ENCODE peak calls at places on chromosomes 13 and 19, in ten cellular contexts. M is left ventricle myocardium inferior, E is lung, B is neural progenitor cell, G is fibroblast of lung, S is left lung, D is colonic mucosa, X is GM23248, K is hepatocyte, O is IMR-90. U is an unnamed sample. For H3K4me1, the result is how much of the 10 kb centered on the place peaks cover.

GRCh38 chr13:36839281-36839680 is 20.3 kb downstream of the RFXAP start:
- DNase-seq in M (no peak), E (no peak), B (no peak), G (no peak), S (no peak), D (no peak), X (no peak), K (no peak), O (no peak), U (no peak)

GRCh38 chr13:111521030-111521429 is 200.6 kb downstream of the TEX29 start:
- DNase-seq in M (no peak), E (no peak), B (no peak), G (no peak), S (peak), D (no peak), X (no peak), K (no peak), O (no peak), U (no peak)

GRCh38 chr19:49614096-49614857 is 23.3 kb downstream of the PRR12 start:
- DNase-seq in M (no peak), E (no peak), B (no peak), G (peak), S (peak), D (no peak), X (peak), K (no peak), O (peak), U (no peak)

GRCh38 chr19:6501740-6502648 is at the start of gene TUBB4A:
- DNase-seq in M (peak), E (no peak), B (peak), G (no peak), S (no peak), D (no peak), X (no peak), K (peak), O (no peak), U (peak)

GRCh38 chr19:41808663-41809566 is 12.5 kb downstream of the CEACAM3 start:
- DNase-seq in M (peak), E (peak), B (no peak), G (no peak), S (peak), D (no peak), X (no peak), K (no peak), O (no peak), U (no peak)

GRCh38 chr19:58579473-58580142 is 6.5 kb upstream of the MZF1 start:
- DNase-seq in M (no peak), E (no peak), B (no peak), G (no peak), S (no peak), D (no peak), X (no peak), K (no peak), O (no peak), U (no peak)

GRCh38 chr19:43524922-43525835 is 1.8 kb downstream of the ETHE1 start:
- DNase-seq in M (peak), E (peak), B (peak), G (peak), S (peak), D (peak), X (peak), K (peak), O (peak), U (no peak)

GRCh38 chr19:5038631-5039271 is 69.8 kb downstream of the KDM4B start:
- DNase-seq in M (no peak), E (no peak), B (peak), G (peak), S (no peak), D (no peak), X (peak), K (no peak), O (peak), U (no peak)

GRCh38 chr19:4057913-4058695 is 8.6 kb downstream of the ZBTB7A start:
- DNase-seq in M (peak), E (peak), B (no peak), G (peak), S (peak), D (peak), X (peak), K (peak), O (peak), U (peak)

GRCh38 chr13:35848316-35848715 is 282.9 kb downstream of the DCLK1 start:
- DNase-seq in M (no peak), E (no peak), B (no peak), G (no peak), S (no peak), D (no peak), X (no peak), K (peak), O (no peak), U (no peak)

GRCh38 chr13:30143671-30144400 is 163.5 kb downstream of the KATNAL1 start:
- DNase-seq in M (no peak), E (no peak), B (no peak), G (peak), S (no peak), D (no peak), X (peak), K (peak), O (peak), U (no peak)

GRCh38 chr19:34173145-34173956 is 1.0 kb downstream of the LSM14A start:
- DNase-seq in M (no peak), E (peak), B (peak), G (peak), S (no peak), D (peak), X (peak), K (peak), O (peak), U (peak)

GRCh38 chr19:47107201-47107952 is 6.2 kb downstream of the ZC3H4 start:
- DNase-seq in M (no peak), E (no peak), B (no peak), G (peak), S (no peak), D (peak), X (peak), K (peak), O (peak), U (peak)

GRCh38 chr19:19459707-19460251 is 54.3 kb downstream of the GATAD2A start:
- DNase-seq in M (peak), E (no peak), B (no peak), G (peak), S (peak), D (no peak), X (peak), K (no peak), O (peak), U (no peak)

GRCh38 chr19:5099822-5100221 is 130.9 kb downstream of the KDM4B start:
- DNase-seq in M (no peak), E (no peak), B (no peak), G (peak), S (no peak), D (no peak), X (no peak), K (no peak), O (no peak), U (no peak)

GRCh38 chr13:48253849-48254248 is 20.8 kb downstream of the ITM2B start:
- DNase-seq in M (no peak), E (no peak), B (no peak), G (peak), S (no peak), D (no peak), X (no peak), K (no peak), O (no peak), U (no peak)

GRCh38 chr13:20497376-20497775 is 28.3 kb downstream of the CRYL1 start:
- DNase-seq in M (no peak), E (no peak), B (no peak), G (no peak), S (no peak), D (no peak), X (no peak), K (no peak), O (no peak), U (no peak)

GRCh38 chr19:38134538-38135149 is 89.4 kb downstream of the DPF1 start:
- DNase-seq in M (no peak), E (no peak), B (peak), G (peak), S (no peak), D (peak), X (peak), K (peak), O (peak), U (peak)

GRCh38 chr19:3657395-3657769 is 30.8 kb upstream of the CACTIN start:
- DNase-seq in M (no peak), E (no peak), B (no peak), G (no peak), S (no peak), D (no peak), X (no peak), K (no peak), O (no peak), U (peak)

DNA sequence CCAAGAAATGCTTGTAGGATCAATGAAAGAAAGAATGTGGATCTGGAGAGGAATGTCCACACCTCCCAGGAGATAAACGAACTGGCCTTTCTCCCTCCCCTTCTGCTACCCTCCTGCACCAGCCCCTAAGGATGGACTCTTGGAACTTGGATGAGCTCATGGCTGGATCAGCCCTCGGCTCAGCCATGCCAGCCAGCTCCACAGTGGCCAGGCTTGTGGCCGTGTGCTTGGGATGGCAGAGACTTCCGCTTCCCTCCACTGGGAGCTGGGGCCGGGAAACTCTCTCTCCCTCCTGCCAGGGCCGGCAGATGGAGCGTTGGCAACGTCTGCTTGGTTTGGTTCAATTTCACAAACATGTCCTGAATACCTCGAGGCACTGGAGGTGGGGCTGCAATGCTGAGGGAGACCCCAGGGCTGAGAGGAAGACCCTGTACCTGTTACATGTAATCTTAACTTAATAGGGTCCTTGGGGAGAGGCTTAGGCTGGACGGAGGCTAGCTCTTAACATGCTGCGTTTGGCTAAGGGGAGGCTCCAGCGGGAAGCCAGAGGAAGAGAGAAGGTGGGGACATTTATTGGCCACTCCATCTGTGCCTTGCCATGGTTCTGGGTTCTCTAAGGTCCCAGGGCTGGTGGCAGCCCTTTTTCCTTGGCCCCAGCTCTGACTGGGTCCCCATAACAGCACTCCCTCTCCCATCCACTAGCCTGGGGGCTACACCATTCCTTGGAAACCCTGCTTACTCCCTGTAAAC is 152.5 kb downstream of the IER2 start:
- DNase-seq in M (no peak), E (no peak), B (peak), G (no peak), S (no peak), D (no peak), X (peak), K (no peak), O (no peak), U (no peak)
- H3K4me1 ChIP-seq in M (under half), E (under half), B (under half), G (under half), S (under half), D (under half), X (under half), K (under half), O (under half), U (under half)

DNA sequence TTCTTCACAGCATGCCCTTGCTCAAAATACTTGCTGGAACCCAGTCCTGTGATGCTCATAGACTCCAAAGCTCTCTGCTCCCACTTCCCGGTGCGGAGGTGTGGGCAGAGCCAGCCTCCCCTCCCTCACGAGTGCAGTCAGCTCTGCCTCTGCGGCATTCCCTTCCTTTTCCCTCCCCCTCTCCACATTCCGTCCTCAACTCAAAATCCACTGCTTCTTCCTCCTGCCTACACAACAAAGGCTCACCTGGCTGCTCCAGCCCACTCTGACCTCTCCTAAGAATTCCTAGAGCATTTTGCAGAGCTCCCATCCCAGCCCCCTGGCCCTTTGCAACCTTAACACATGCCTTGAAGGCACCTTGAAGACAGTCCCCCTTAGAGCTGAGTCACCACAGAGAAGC is 527.9 kb downstream of the MYO16 start:
- DNase-seq in M (no peak), E (no peak), B (peak), G (no peak), S (no peak), D (no peak), X (no peak), K (no peak), O (no peak), U (no peak)
- H3K4me1 ChIP-seq in M (under half), E (under half), B (under half), G (under half), S (under half), D (under half), X (under half), K (under half), O (under half), U (under half)

GRCh38 chr19:12791345-12792047 is at the start of gene JUNB:
- DNase-seq in M (peak), E (peak), B (peak), G (peak), S (peak), D (peak), X (peak), K (peak), O (peak), U (peak)
- H3K4me1 ChIP-seq in M (half or more), E (under half), B (under half), G (under half), S (half or more), D (under half), X (under half), K (under half), O (under half), U (under half)

GRCh38 chr19:2224754-2225349 is 11.3 kb downstream of the PLEKHJ1 start:
- DNase-seq in M (no peak), E (no peak), B (no peak), G (no peak), S (no peak), D (no peak), X (no peak), K (no peak), O (no peak), U (peak)
- H3K4me1 ChIP-seq in M (under half), E (under half), B (under half), G (under half), S (under half), D (under half), X (under half), K (under half), O (under half), U (under half)

GRCh38 chr13:41006951-41007350 is 12.2 kb downstream of the ELF1 start:
- DNase-seq in M (no peak), E (no peak), B (no peak), G (no peak), S (no peak), D (no peak), X (no peak), K (no peak), O (no peak), U (no peak)

GRCh38 chr13:41007359-41008118 is 11.6 kb downstream of the ELF1 start:
- DNase-seq in M (no peak), E (no peak), B (peak), G (peak), S (no peak), D (no peak), X (peak), K (no peak), O (peak), U (no peak)

GRCh38 chr13:41004875-41005693 is 14.0 kb downstream of the ELF1 start:
- DNase-seq in M (no peak), E (no peak), B (no peak), G (no peak), S (no peak), D (no peak), X (no peak), K (no peak), O (no peak), U (no peak)

GRCh38 chr13:41005709-41006108 is 13.4 kb downstream of the ELF1 start:
- DNase-seq in M (no peak), E (no peak), B (no peak), G (no peak), S (no peak), D (no peak), X (no peak), K (no peak), O (no peak), U (no peak)

GRCh38 chr13:41006296-41006695 is 12.8 kb downstream of the ELF1 start:
- DNase-seq in M (no peak), E (no peak), B (no peak), G (no peak), S (no peak), D (no peak), X (no peak), K (no peak), O (no peak), U (no peak)
- H3K4me1 ChIP-seq in M (half or more), E (under half), B (under half), G (under half), S (half or more), D (under half), X (under half), K (half or more), O (under half), U (half or more)

GRCh38 chr19:51150627-51151026 is 8.5 kb downstream of the SIGLEC7 start:
- DNase-seq in M (no peak), E (no peak), B (no peak), G (no peak), S (no peak), D (no peak), X (no peak), K (no peak), O (no peak), U (no peak)
- H3K4me1 ChIP-seq in M (under half), E (under half), B (under half), G (under half), S (under half), D (under half), X (under half), K (under half), O (under half), U (under half)